ENCODE peak calls at places on chromosome 14, in six cellular contexts. N, W, D, B, L and Z are unnamed samples.

GRCh38 chr14:98120831-98121464 is 1151.0 kb downstream of the BCL11B start:
- DNase-seq in N (no peak), W (no peak), D (no peak), B (no peak), L (no peak), Z (no peak)

GRCh38 chr14:103155013-103155412 is 31.8 kb downstream of the TNFAIP2 start:
- DNase-seq in N (no peak), W (no peak), D (no peak), B (no peak), L (peak), Z (peak)

GRCh38 chr14:104163541-104163940 is 25.2 kb downstream of the KIF26A start:
- DNase-seq in N (no peak), W (no peak), D (no peak), B (no peak), L (no peak), Z (no peak)

GRCh38 chr14:97477353-97477752 is 680.2 kb downstream of the VRK1 start:
- DNase-seq in N (no peak), W (no peak), D (no peak), B (no peak), L (no peak), Z (no peak)

GRCh38 chr14:105570482-105570881 is 44.1 kb downstream of the TMEM121 start:
- DNase-seq in N (no peak), W (no peak), D (no peak), B (no peak), L (no peak), Z (no peak)

GRCh38 chr14:71487941-71488340 is 444.3 kb upstream of the RGS6 start:
- DNase-seq in N (no peak), W (no peak), D (no peak), B (no peak), L (no peak), Z (no peak)

GRCh38 chr14:90060965-90061848 is 587 bp upstream of the KCNK13 start:
- DNase-seq in N (no peak), W (peak), D (peak), B (no peak), L (no peak), Z (no peak)

GRCh38 chr14:103692871-103693270 is 22.4 kb downstream of the XRCC3 start:
- DNase-seq in N (no peak), W (no peak), D (no peak), B (no peak), L (no peak), Z (no peak)

GRCh38 chr14:74929242-74929641 is 6.2 kb upstream of the RPS6KL1 start:
- DNase-seq in N (no peak), W (no peak), D (no peak), B (no peak), L (no peak), Z (no peak)

DNA sequence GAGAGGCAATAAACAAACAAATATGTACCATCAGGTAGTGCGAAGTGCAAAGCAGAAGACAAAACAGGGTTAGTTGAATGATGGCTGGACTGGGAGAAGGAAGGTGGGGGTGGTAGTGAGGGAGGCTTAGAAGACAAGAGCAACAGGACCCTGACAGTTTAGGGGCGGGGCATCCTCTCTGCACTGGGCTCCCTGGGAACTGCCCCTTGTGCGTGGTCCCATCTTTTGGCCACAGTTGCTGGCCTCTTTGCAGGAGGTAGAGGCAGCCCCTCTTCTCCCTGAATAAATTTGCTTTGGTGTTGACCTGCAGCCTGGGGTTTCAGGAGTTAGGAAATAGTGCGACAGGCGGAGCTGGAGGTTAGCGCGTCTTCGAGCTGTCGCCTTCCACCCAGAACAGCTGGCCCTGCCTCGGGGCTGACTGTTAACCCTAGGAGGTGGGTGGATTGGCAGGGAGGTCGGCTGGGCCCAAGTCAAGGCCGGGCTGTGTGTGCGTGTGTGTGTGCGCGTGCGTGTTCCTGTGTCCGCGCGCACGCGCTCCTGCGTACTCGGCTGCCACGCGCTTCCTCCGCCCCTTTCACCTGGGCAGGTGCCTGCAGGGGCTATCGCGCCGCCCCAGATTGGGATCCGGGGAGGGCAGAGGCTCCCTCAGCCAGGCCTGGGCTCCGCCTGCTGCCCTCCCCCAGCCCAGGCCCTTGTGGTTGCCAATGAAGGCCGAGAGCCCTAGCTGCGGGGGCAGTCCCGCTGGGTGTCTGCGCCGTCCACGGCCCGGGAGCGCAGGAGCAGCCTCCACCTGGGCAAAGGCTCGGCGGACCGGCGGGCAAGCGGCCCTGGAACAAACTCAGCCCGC is 180.8 kb downstream of the ADCK1 start:
- DNase-seq in N (no peak), W (peak), D (peak), B (no peak), L (no peak), Z (no peak)
- TF ChIP-seq ATF3 in N (no peak), W (no peak), D (no peak), B (no peak), L (no peak), Z (no peak)

GRCh38 chr14:54606631-54607133 is 39.8 kb downstream of the SAMD4A start:
- DNase-seq in N (no peak), W (no peak), D (no peak), B (no peak), L (no peak), Z (no peak)
- TF ChIP-seq ATF3 in N (no peak), W (no peak), D (no peak), B (no peak), L (no peak), Z (no peak)

GRCh38 chr14:99430491-99430890 is 50.2 kb downstream of the SETD3 start:
- DNase-seq in N (no peak), W (peak), D (peak), B (no peak), L (no peak), Z (no peak)

GRCh38 chr14:99426796-99427346 is 53.8 kb downstream of the SETD3 start:
- DNase-seq in N (no peak), W (no peak), D (no peak), B (no peak), L (no peak), Z (no peak)

GRCh38 chr14:99425272-99425681 is 55.4 kb downstream of the SETD3 start:
- DNase-seq in N (no peak), W (no peak), D (no peak), B (no peak), L (no peak), Z (no peak)

GRCh38 chr14:99426265-99426664 is 54.4 kb downstream of the SETD3 start:
- DNase-seq in N (no peak), W (no peak), D (no peak), B (no peak), L (no peak), Z (no peak)

GRCh38 chr14:99427632-99428315 is 52.9 kb downstream of the SETD3 start:
- DNase-seq in N (no peak), W (no peak), D (no peak), B (no peak), L (no peak), Z (no peak)
- TF ChIP-seq ATF3 in N (no peak), W (no peak), D (no peak), B (no peak), L (no peak), Z (no peak)

DNA sequence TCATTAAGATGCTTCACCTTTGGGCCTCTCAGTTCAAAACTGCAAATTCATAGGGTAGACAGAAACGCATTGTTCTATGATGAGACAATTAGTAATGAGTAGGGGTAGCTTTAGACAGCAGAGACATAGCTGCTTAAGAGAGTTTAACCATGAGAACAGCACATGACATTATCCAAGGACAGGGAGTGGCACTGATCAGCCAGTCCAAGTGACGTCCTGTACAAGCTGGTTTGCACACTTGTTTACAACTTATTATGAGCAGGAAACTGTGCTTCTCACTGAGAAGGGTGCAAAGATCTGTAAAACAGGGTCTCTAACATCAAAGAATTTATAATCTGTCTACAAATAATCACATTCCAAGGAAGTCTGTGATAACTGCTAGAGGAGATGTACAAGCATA is 11.2 kb upstream of the SRSF5 start:
- DNase-seq in N (no peak), W (no peak), D (no peak), B (no peak), L (no peak), Z (peak)
- TF ChIP-seq ATF3 in N (no peak), W (no peak), D (no peak), B (no peak), L (no peak), Z (no peak)

GRCh38 chr14:73712540-73713141 is 1.5 kb downstream of the PNMA1 start:
- DNase-seq in N (no peak), W (no peak), D (no peak), B (peak), L (no peak), Z (no peak)
- TF ChIP-seq ATF3 in N (no peak), W (no peak), D (no peak), B (no peak), L (no peak), Z (no peak)

DNA sequence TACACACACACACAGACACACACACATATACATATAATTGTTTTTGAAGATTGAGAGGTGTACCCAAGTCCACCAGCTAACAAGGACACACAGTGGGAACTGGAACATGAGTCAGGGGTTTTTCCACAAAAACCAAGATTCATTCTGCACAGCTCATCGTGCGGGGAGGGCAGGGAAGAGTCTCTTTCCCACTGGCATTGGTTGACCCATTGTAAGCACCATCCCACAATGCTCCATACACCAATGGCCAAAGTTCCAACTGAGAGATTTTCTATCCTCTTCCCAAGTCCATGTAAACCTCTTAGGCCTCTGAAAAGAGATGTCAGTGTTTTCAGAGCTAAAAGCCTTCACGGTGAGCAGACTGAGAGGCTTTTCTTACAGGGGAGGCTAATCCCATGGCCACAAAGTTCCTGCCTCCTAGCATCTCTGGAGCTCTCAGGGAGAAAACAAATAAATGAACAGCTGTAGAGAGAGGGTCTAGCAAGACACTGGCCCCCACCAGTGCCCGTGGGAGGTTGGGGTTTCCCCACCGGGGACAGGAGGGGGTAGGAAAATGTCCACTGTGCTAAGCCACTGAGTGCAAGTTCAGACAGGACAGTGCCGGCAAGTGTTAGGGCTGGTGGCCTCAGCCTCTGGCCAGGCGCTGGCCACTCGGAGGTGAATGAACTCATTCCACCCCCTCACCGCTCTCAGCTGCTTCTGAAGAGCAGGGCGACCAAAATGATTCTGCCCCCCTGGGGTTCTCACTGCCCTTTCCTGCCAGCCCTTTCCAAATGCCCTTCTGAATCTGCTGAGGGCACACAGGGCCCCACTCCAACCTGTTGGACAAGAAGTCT is 21.5 kb upstream of the TC2N start:
- DNase-seq in N (no peak), W (no peak), D (no peak), B (no peak), L (no peak), Z (no peak)
- TF ChIP-seq ATF3 in N (no peak), W (no peak), D (no peak), B (no peak), L (no peak), Z (no peak)

DNA sequence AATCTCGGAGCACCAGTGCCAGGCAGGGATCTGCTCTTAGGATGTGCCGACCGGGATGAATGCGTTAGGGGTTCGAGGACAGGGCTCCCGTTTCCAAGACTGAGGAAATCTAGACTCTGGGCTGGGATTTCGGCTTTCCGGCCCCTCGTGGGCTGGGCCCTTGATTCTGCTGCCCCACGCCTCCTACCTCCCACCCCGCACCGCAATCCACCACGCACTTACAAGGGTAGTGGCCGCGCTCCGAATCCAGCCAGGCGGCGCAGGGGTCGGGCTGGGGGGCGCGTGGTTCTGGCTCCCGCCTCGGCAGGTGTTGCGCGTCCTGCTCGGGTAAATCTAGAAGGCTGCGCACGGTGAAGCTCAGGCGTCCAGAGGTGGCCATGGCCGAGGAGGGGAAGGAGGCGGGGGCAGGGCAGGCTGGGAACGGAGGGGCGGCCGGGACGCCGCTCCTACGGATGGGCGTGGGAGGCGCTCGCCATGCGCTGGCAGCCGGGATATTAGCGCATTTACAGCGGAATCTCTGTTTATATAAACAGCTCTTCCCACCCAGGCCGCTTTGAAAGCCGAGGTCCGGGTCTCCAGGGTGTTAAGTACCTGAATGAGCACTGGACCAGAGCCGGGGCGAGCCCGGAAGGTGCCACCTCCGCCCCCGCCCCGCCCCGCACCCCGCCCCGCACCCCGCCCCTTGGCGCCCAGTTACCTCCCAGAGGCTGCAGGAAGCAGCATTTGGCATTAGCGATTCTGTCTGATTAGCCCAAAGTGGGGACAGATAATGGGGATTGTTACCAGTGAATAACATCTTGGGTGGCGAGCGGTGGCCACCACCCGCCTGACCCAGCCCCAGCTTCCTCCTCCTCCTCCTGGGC is at the start of gene NKX2-8:
- DNase-seq in N (no peak), W (peak), D (peak), B (no peak), L (peak), Z (no peak)
- TF ChIP-seq ATF3 in N (no peak), W (no peak), D (no peak), B (no peak), L (no peak), Z (no peak)

DNA sequence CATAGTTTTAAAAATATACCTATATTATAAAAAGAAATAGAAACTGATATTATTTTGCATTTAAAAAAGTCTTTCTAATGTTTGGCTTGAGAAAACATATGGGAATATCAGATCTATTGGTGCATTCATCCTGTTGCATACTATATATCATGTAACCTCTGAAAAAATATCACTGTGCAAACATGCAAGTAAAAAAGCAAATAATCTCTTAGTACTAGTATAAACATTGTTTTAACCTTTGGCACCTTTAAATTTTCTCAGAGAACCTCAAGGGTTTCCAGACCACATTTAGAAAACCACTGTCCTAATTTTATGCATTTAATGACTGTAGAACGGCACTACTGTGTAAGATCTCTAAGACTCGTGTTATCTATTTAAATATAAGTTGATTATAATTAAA is 416.8 kb downstream of the LRFN5 start:
- DNase-seq in N (no peak), W (no peak), D (no peak), B (no peak), L (no peak), Z (peak)
- TF ChIP-seq ATF3 in N (no peak), W (no peak), D (no peak), B (no peak), L (no peak), Z (no peak)